ENCODE peak calls at places on chromosomes 3 and 15, in six cellular contexts. One of them, this sample, is unnamed.

GRCh38 chr15:44535509-44536297 is 1.2 kb upstream of the EIF3J start:
- DNase-seq in H1: no peak
- DNase-seq in GM12878: no peak
- DNase-seq in K562: no peak
- DNase-seq in HepG2: peak
- DNase-seq in HCT116: no peak
- DNase-seq in this sample: no peak

GRCh38 chr3:195863121-195864061 is 45.0 kb downstream of the TNK2 start:
- DNase-seq in H1: peak
- DNase-seq in GM12878: no peak
- DNase-seq in K562: peak
- DNase-seq in HepG2: peak
- DNase-seq in HCT116: peak
- DNase-seq in this sample: peak

GRCh38 chr15:56244237-56244810 is 645 bp upstream of the RFX7 start:
- DNase-seq in H1: no peak
- DNase-seq in GM12878: no peak
- DNase-seq in K562: peak
- DNase-seq in HepG2: peak
- DNase-seq in HCT116: no peak
- DNase-seq in this sample: peak

GRCh38 chr3:187104956-187105355 is 34.3 kb downstream of the RPL39L start:
- DNase-seq in H1: no peak
- DNase-seq in GM12878: no peak
- DNase-seq in K562: no peak
- DNase-seq in HepG2: no peak
- DNase-seq in HCT116: no peak
- DNase-seq in this sample: no peak

GRCh38 chr3:132210476-132211346 is 106.5 kb upstream of the ACP3 start:
- DNase-seq in H1: peak
- DNase-seq in GM12878: no peak
- DNase-seq in K562: no peak
- DNase-seq in HepG2: peak
- DNase-seq in HCT116: peak
- DNase-seq in this sample: no peak

GRCh38 chr3:106206165-106206564 is 337.4 kb upstream of the CBLB start:
- DNase-seq in H1: no peak
- DNase-seq in GM12878: peak
- DNase-seq in K562: no peak
- DNase-seq in HepG2: no peak
- DNase-seq in HCT116: no peak
- DNase-seq in this sample: no peak

GRCh38 chr3:123326531-123326930 is 122.4 kb downstream of the ADCY5 start:
- DNase-seq in H1: no peak
- DNase-seq in GM12878: no peak
- DNase-seq in K562: no peak
- DNase-seq in HepG2: no peak
- DNase-seq in HCT116: no peak
- DNase-seq in this sample: no peak

GRCh38 chr3:128274837-128275236 is 121.6 kb downstream of the EEFSEC start:
- DNase-seq in H1: no peak
- DNase-seq in GM12878: no peak
- DNase-seq in K562: no peak
- DNase-seq in HepG2: no peak
- DNase-seq in HCT116: no peak
- DNase-seq in this sample: peak

GRCh38 chr3:21889166-21889565 is 138.2 kb upstream of the ZNF385D start:
- DNase-seq in H1: no peak
- DNase-seq in GM12878: no peak
- DNase-seq in K562: no peak
- DNase-seq in HepG2: no peak
- DNase-seq in HCT116: no peak
- DNase-seq in this sample: no peak

GRCh38 chr15:35289029-35289617 is 204.0 kb upstream of the NANOGP8 start:
- DNase-seq in H1: no peak
- DNase-seq in GM12878: no peak
- DNase-seq in K562: peak
- DNase-seq in HepG2: peak
- DNase-seq in HCT116: peak
- DNase-seq in this sample: peak

GRCh38 chr15:38864827-38865604 is 300.4 kb upstream of the RASGRP1 start:
- DNase-seq in H1: no peak
- DNase-seq in GM12878: no peak
- DNase-seq in K562: no peak
- DNase-seq in HepG2: no peak
- DNase-seq in HCT116: no peak
- DNase-seq in this sample: no peak

GRCh38 chr3:24645047-24645446 is 150.4 kb upstream of the THRB start:
- DNase-seq in H1: no peak
- DNase-seq in GM12878: no peak
- DNase-seq in K562: no peak
- DNase-seq in HepG2: no peak
- DNase-seq in HCT116: no peak
- DNase-seq in this sample: no peak

GRCh38 chr15:101244039-101244781 is 7.6 kb downstream of the CHSY1 start:
- DNase-seq in H1: no peak
- DNase-seq in GM12878: no peak
- DNase-seq in K562: no peak
- DNase-seq in HepG2: peak
- DNase-seq in HCT116: no peak
- DNase-seq in this sample: no peak

GRCh38 chr15:79028411-79028964 is 62.1 kb downstream of the RASGRF1 start:
- DNase-seq in H1: peak
- DNase-seq in GM12878: no peak
- DNase-seq in K562: peak
- DNase-seq in HepG2: peak
- DNase-seq in HCT116: peak
- DNase-seq in this sample: peak

GRCh38 chr15:65869954-65870871 is 922 bp downstream of the RAB11A start:
- DNase-seq in H1: no peak
- DNase-seq in GM12878: no peak
- DNase-seq in K562: peak
- DNase-seq in HepG2: peak
- DNase-seq in HCT116: no peak
- DNase-seq in this sample: peak

GRCh38 chr3:171468296-171468906 is 8.2 kb upstream of the TNIK start:
- DNase-seq in H1: no peak
- DNase-seq in GM12878: no peak
- DNase-seq in K562: no peak
- DNase-seq in HepG2: no peak
- DNase-seq in HCT116: no peak
- DNase-seq in this sample: no peak

GRCh38 chr15:64699767-64700388 is 75.5 kb downstream of the RBPMS2 start:
- DNase-seq in H1: peak
- DNase-seq in GM12878: no peak
- DNase-seq in K562: no peak
- DNase-seq in HepG2: no peak
- DNase-seq in HCT116: no peak
- DNase-seq in this sample: peak

GRCh38 chr3:23876901-23877300 is 39.9 kb downstream of the NKIRAS1 start:
- DNase-seq in H1: no peak
- DNase-seq in GM12878: no peak
- DNase-seq in K562: no peak
- DNase-seq in HepG2: no peak
- DNase-seq in HCT116: no peak
- DNase-seq in this sample: no peak

GRCh38 chr15:39360417-39360816 is 220.5 kb upstream of the THBS1 start:
- DNase-seq in H1: no peak
- DNase-seq in GM12878: no peak
- DNase-seq in K562: no peak
- DNase-seq in HepG2: peak
- DNase-seq in HCT116: no peak
- DNase-seq in this sample: no peak

GRCh38 chr3:44825264-44825925 is 36.3 kb upstream of the TMEM42 start:
- DNase-seq in H1: no peak
- DNase-seq in GM12878: no peak
- DNase-seq in K562: no peak
- DNase-seq in HepG2: no peak
- DNase-seq in HCT116: no peak
- DNase-seq in this sample: no peak

GRCh38 chr15:52076889-52077781 is 35.4 kb downstream of the BCL2L10 start:
- DNase-seq in H1: no peak
- DNase-seq in GM12878: peak
- DNase-seq in K562: no peak
- DNase-seq in HepG2: peak
- DNase-seq in HCT116: peak
- DNase-seq in this sample: no peak

GRCh38 chr3:185688808-185689207 is 102.7 kb downstream of the SENP2 start:
- DNase-seq in H1: peak
- DNase-seq in GM12878: no peak
- DNase-seq in K562: no peak
- DNase-seq in HepG2: peak
- DNase-seq in HCT116: peak
- DNase-seq in this sample: peak

GRCh38 chr3:195931582-195932273 is 23.4 kb upstream of the TNK2 start:
- DNase-seq in H1: no peak
- DNase-seq in GM12878: no peak
- DNase-seq in K562: no peak
- DNase-seq in HepG2: peak
- DNase-seq in HCT116: no peak
- DNase-seq in this sample: no peak

DNA sequence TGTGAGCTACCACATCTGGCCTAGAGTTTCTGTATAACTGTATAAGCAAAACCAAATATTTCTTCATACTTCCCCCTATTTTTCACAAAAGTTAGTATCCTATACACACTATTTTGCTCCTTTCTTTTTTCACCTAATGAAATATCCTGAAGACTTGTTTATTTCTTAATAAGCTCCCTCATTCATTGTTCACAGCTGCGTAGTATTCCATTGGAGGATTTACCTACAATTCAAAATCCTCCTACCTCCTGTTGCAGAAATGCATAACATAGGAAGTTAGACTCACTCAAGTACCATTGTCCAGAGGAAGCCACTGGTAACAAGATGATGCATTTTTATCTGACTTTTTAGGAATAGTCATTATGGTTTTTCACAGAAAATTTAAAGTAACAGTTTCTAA is 29.6 kb upstream of the TBC1D21 start:
- DNase-seq in H1: no peak
- DNase-seq in GM12878: no peak
- DNase-seq in K562: no peak
- DNase-seq in HepG2: no peak
- DNase-seq in HCT116: no peak
- DNase-seq in this sample: no peak
- H3K9ac ChIP-seq in H1: no peak
- H3K9ac ChIP-seq in GM12878: no peak
- H3K9ac ChIP-seq in K562: no peak
- H3K9ac ChIP-seq in HepG2: no peak
- H3K9ac ChIP-seq in HCT116: no peak
- H3K9ac ChIP-seq in this sample: no peak

GRCh38 chr3:64559658-64560057 is 128.1 kb downstream of the ADAMTS9 start:
- DNase-seq in H1: no peak
- DNase-seq in GM12878: no peak
- DNase-seq in K562: no peak
- DNase-seq in HepG2: no peak
- DNase-seq in HCT116: no peak
- DNase-seq in this sample: no peak

GRCh38 chr3:64555351-64555750 is 132.4 kb downstream of the ADAMTS9 start:
- DNase-seq in H1: no peak
- DNase-seq in GM12878: no peak
- DNase-seq in K562: no peak
- DNase-seq in HepG2: no peak
- DNase-seq in HCT116: no peak
- DNase-seq in this sample: no peak

GRCh38 chr3:64561503-64561810 is 126.3 kb downstream of the ADAMTS9 start:
- DNase-seq in H1: no peak
- DNase-seq in GM12878: no peak
- DNase-seq in K562: no peak
- DNase-seq in HepG2: no peak
- DNase-seq in HCT116: no peak
- DNase-seq in this sample: no peak

GRCh38 chr3:64563776-64564175 is 124.0 kb downstream of the ADAMTS9 start:
- DNase-seq in H1: no peak
- DNase-seq in GM12878: no peak
- DNase-seq in K562: no peak
- DNase-seq in HepG2: no peak
- DNase-seq in HCT116: no peak
- DNase-seq in this sample: no peak

GRCh38 chr3:64560802-64561502 is 126.8 kb downstream of the ADAMTS9 start:
- DNase-seq in H1: no peak
- DNase-seq in GM12878: no peak
- DNase-seq in K562: no peak
- DNase-seq in HepG2: no peak
- DNase-seq in HCT116: no peak
- DNase-seq in this sample: no peak
- TF ChIP-seq ZNF274 in H1: no peak
- TF ChIP-seq ZNF274 in GM12878: no peak
- TF ChIP-seq ZNF274 in K562: no peak
- TF ChIP-seq ZNF274 in HepG2: no peak
- TF ChIP-seq ZNF274 in HCT116: no peak
- TF ChIP-seq ZNF274 in this sample: no peak

GRCh38 chr3:9231006-9231405 is 18.4 kb downstream of the SRGAP3 start:
- DNase-seq in H1: no peak
- DNase-seq in GM12878: no peak
- DNase-seq in K562: no peak
- DNase-seq in HepG2: no peak
- DNase-seq in HCT116: no peak
- DNase-seq in this sample: no peak

GRCh38 chr3:9229325-9229724 is 20.1 kb downstream of the SRGAP3 start:
- DNase-seq in H1: no peak
- DNase-seq in GM12878: no peak
- DNase-seq in K562: no peak
- DNase-seq in HepG2: no peak
- DNase-seq in HCT116: no peak
- DNase-seq in this sample: no peak

GRCh38 chr3:9231488-9231887 is 18.0 kb downstream of the SRGAP3 start:
- DNase-seq in H1: no peak
- DNase-seq in GM12878: no peak
- DNase-seq in K562: no peak
- DNase-seq in HepG2: no peak
- DNase-seq in HCT116: no peak
- DNase-seq in this sample: no peak

GRCh38 chr3:9229886-9230285 is 19.6 kb downstream of the SRGAP3 start:
- DNase-seq in H1: no peak
- DNase-seq in GM12878: no peak
- DNase-seq in K562: no peak
- DNase-seq in HepG2: no peak
- DNase-seq in HCT116: no peak
- DNase-seq in this sample: no peak

DNA sequence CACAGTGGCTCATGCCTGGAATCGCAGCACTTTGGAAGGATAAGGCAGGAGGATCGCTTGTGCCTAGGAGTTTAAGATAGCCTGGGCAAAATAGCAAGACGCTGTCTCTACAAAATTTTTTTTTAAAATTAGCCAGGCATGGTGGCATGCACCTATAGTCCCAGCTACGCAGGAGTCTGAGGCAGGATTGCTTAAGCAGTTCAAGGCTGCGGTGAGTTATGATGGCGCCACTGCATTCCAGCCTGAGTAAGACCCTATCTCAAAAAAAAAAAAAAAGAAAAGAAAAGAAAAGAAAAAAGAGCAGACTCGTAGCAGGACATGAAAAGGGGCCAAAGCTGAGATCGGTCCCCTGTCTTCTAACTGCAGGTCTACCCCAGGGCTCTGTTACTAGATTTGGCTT is 18.9 kb downstream of the SRGAP3 start:
- DNase-seq in H1: no peak
- DNase-seq in GM12878: no peak
- DNase-seq in K562: no peak
- DNase-seq in HepG2: no peak
- DNase-seq in HCT116: no peak
- DNase-seq in this sample: no peak
- H3K4me3 ChIP-seq in H1: no peak
- H3K4me3 ChIP-seq in GM12878: no peak
- H3K4me3 ChIP-seq in K562: no peak
- H3K4me3 ChIP-seq in HepG2: no peak
- H3K4me3 ChIP-seq in HCT116: no peak
- H3K4me3 ChIP-seq in this sample: no peak

GRCh38 chr15:24878153-24878552 is 76.6 kb upstream of the SNRPN start:
- DNase-seq in H1: no peak
- DNase-seq in GM12878: no peak
- DNase-seq in K562: no peak
- DNase-seq in HepG2: peak
- DNase-seq in HCT116: no peak
- DNase-seq in this sample: no peak
- H3K9ac ChIP-seq in H1: no peak
- H3K9ac ChIP-seq in GM12878: no peak
- H3K9ac ChIP-seq in K562: no peak
- H3K9ac ChIP-seq in HepG2: peak
- H3K9ac ChIP-seq in HCT116: no peak
- H3K9ac ChIP-seq in this sample: no peak

This sample was measured in NT2/D1.